ENCODE peak calls at places on chromosome 20, in five cellular contexts. U, P, D, J and E are unnamed samples.

GRCh38 chr20:56630086-56630493 is 984 bp downstream of the TFAP2C start:
- DNase-seq in J (peak), D (no peak), P (no peak), U (no peak), E (peak)

GRCh38 chr20:16573011-16573965 is at the start of gene KIF16B:
- DNase-seq in P (peak), U (peak), J (peak), D (peak), E (peak)

GRCh38 chr20:21708738-21709534 is 3.5 kb downstream of the PAX1 start:
- DNase-seq in P (no peak), J (no peak), D (no peak), U (no peak), E (no peak)

GRCh38 chr20:53643031-53643832 is 49.6 kb upstream of the ZNF217 start:
- DNase-seq in U (no peak), D (no peak), P (no peak), J (peak), E (peak)

GRCh38 chr20:17612287-17612974 is 42.6 kb downstream of the DSTN start:
- DNase-seq in U (no peak), P (no peak), J (peak), D (peak), E (peak)

GRCh38 chr20:39822667-39823066 is 860.5 kb downstream of the DHX35 start:
- DNase-seq in U (no peak), J (peak), D (no peak), P (no peak), E (peak)

GRCh38 chr20:20489623-20490341 is 121.9 kb downstream of the INSM1 start:
- DNase-seq in D (no peak), P (no peak), U (no peak), J (no peak), E (no peak)

GRCh38 chr20:50294164-50295088 is 103.8 kb downstream of the CEBPB start:
- DNase-seq in J (no peak), U (no peak), P (no peak), D (no peak), E (no peak)

GRCh38 chr20:9035129-9035528 is 33.8 kb upstream of the PLCB4 start:
- DNase-seq in J (peak), D (peak), P (no peak), U (no peak), E (peak)

GRCh38 chr20:17456226-17456625 is 75.0 kb downstream of the BFSP1 start:
- DNase-seq in J (no peak), D (no peak), U (no peak), P (no peak), E (no peak)

GRCh38 chr20:58850693-58851174 is at the start of gene GNAS-AS1:
- DNase-seq in J (peak), P (peak), D (no peak), U (no peak), E (peak)

GRCh38 chr20:57481281-57481711 is 43.6 kb downstream of the CTCFL start:
- DNase-seq in P (no peak), J (no peak), U (no peak), D (peak), E (no peak)

GRCh38 chr20:19435820-19436219 is 223.4 kb downstream of the SLC24A3 start:
- DNase-seq in J (no peak), P (no peak), U (no peak), D (no peak), E (peak)

GRCh38 chr20:18443841-18444240 is 23.0 kb downstream of the DZANK1 start:
- DNase-seq in J (no peak), D (no peak), P (no peak), U (no peak), E (peak)

GRCh38 chr20:58888521-58889333 is 36.2 kb downstream of the GNAS start:
- DNase-seq in P (no peak), J (peak), D (peak), U (peak), E (peak)

GRCh38 chr20:13613917-13614316 is 24.8 kb downstream of the TASP1 start:
- DNase-seq in D (no peak), J (no peak), U (no peak), P (no peak), E (no peak)

GRCh38 chr20:64133951-64134407 is 26.6 kb upstream of the NPBWR2 start:
- DNase-seq in J (no peak), U (no peak), D (no peak), P (peak), E (no peak)

GRCh38 chr20:34771680-34772081 is 53.8 kb downstream of the NCOA6 start:
- DNase-seq in J (peak), U (no peak), D (no peak), P (no peak), E (no peak)

GRCh38 chr20:20184149-20184548 is 131.8 kb downstream of the CFAP61 start:
- DNase-seq in J (no peak), P (no peak), D (no peak), U (no peak), E (no peak)

GRCh38 chr20:31425797-31426196 is 14.6 kb upstream of the DEFB123 start:
- DNase-seq in J (no peak), U (no peak), D (no peak), P (no peak), E (no peak)

GRCh38 chr20:1826046-1826445 is 69.2 kb upstream of the SIRPA start:
- DNase-seq in U (no peak), J (peak), D (no peak), P (no peak), E (no peak)

GRCh38 chr20:13817342-13817741 is 32.5 kb downstream of the NDUFAF5 start:
- DNase-seq in P (no peak), J (no peak), D (no peak), U (no peak), E (peak)

GRCh38 chr20:51372176-51372803 is 170.2 kb downstream of the NFATC2 start:
- DNase-seq in U (no peak), J (peak), D (no peak), P (peak), E (peak)

GRCh38 chr20:17281478-17281877 is 54.6 kb downstream of the PCSK2 start:
- DNase-seq in P (no peak), D (no peak), J (peak), U (no peak), E (peak)

GRCh38 chr20:32436142-32436861 is 78.2 kb downstream of the ASXL1 start:
- DNase-seq in J (no peak), U (no peak), P (no peak), D (no peak), E (no peak)

GRCh38 chr20:45318386-45318939 is 10.4 kb upstream of the MATN4 start:
- DNase-seq in U (no peak), P (no peak), J (no peak), D (no peak), E (no peak)

DNA sequence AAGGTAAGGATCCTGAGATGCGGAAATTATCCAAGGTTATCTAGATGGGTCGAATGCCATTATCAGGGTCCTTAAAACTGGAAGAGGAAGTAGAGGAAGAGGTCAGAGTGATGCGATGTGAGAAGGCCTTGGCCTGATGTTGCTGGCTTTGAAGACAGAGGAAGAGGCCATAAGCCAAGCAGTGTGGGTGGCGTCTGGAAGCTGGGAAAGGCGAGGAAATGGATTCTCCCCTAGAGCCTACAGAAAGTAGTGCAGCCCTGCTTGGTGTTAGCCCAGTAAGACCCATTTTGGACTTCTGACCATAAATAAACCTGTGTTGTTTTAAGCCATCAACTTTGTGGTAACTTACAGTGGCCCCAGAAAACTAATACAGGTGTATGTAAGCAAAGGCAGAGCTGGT is 2.0 kb downstream of the SRXN1 start:
- DNase-seq in J (no peak), P (no peak), U (no peak), D (no peak), E (no peak)
- TF ChIP-seq CTCF in J (no peak), P (no peak), U (peak), D (no peak), E (no peak)

GRCh38 chr20:37573626-37574198 is 46.0 kb upstream of the BLCAP start:
- DNase-seq in U (no peak), P (no peak), J (no peak), D (peak), E (no peak)

GRCh38 chr20:37574199-37574890 is 46.7 kb upstream of the BLCAP start:
- DNase-seq in P (no peak), J (no peak), D (peak), U (no peak), E (no peak)

GRCh38 chr20:37577972-37578371 is 50.3 kb upstream of the BLCAP start:
- DNase-seq in U (no peak), D (no peak), J (no peak), P (no peak), E (no peak)

GRCh38 chr20:37576911-37577310 is 49.2 kb upstream of the BLCAP start:
- DNase-seq in J (no peak), D (peak), P (no peak), U (no peak), E (no peak)

GRCh38 chr20:37575884-37576283 is 48.2 kb upstream of the BLCAP start:
- DNase-seq in P (no peak), D (peak), U (no peak), J (no peak), E (no peak)
- TF ChIP-seq CTCF in P (no peak), D (no peak), U (no peak), J (no peak), E (no peak)

GRCh38 chr20:43462369-43463132 is 4.9 kb downstream of the SRSF6 start:
- DNase-seq in U (no peak), P (no peak), J (no peak), D (no peak), E (no peak)
- TF ChIP-seq CTCF in U (no peak), P (no peak), J (no peak), D (no peak), E (no peak)

GRCh38 chr20:47785900-47786762 is 850 bp upstream of the SULF2 start:
- DNase-seq in D (peak), P (peak), U (no peak), J (peak), E (peak)
- TF ChIP-seq CTCF in D (peak), P (peak), U (peak), J (peak), E (peak)

DNA sequence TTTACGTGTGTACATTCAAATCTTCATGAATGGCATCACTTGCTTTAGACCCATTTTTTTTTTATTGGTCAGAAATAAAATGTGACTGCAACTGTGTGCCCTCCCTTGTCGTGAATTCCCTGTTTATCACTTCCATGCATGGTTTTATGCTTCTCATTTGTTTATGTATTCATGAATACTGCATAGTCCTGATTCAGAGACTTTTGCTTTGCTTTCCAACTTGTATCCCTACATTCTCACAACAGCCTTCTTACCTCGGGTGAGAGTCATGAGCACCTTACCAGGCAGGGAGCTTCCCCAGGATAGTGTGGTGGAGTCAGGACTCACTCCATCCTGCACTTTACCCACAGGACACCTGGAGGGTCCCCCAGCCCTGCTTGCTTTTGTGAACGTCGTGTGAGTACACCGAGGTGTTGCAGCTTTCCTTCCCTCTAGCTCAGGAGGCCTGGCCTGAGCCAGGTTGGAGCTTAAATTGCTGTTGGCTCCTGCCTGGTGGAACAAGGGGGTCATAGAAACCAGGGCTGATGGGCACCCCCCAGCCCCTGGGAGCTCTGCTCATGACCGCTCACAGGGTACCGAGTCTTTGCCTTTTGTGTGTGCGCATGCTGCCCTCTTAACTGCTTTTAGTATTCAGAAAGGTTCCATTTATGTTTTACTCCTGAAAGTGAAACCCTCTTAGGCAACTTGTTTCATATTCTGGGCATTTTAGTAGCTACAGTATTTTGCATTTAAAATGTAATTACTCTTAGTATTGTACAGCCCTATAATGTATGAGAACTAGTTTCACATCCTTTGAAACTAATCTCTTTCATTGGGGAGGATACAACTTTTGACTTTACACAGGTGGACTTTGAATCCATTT is 66.0 kb downstream of the CDS2 start:
- DNase-seq in P (no peak), D (no peak), J (no peak), U (no peak), E (no peak)
- TF ChIP-seq CTCF in P (no peak), D (no peak), J (no peak), U (no peak), E (no peak)

DNA sequence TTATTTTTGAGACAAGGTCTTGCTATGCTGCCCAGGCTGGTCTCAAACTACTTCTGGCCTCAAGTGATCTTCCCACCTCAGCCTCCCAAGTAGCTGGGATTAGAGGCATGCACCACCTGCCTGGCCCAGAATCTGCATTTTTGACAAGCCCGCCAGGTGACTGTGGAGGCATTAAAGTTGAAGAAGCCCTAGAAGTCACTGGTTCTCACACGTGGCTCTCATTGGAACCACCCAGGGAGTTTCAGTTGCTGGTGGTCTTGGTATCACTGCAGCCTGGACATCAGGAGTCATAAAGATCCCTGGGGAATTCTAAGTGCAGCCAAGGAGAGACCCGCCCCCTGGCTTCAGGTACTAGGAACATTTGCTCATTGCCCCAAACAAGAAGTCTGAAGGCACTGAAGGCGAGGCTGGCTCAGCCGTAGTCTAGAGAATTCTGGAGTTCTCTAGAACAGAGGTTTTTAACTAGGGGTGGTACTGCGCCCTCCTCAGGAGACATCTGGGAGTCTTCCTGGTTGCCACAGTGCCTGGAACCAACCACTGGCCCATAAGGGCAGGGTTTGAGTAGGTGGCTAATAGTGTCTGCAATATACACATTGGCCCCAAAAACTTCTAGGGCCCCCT is 182.8 kb downstream of the ZMYND8 start:
- DNase-seq in D (no peak), P (no peak), J (no peak), U (no peak), E (no peak)
- TF ChIP-seq CTCF in D (no peak), P (no peak), J (no peak), U (no peak), E (no peak)

GRCh38 chr20:23343590-23343989 is 7.0 kb upstream of the NXT1 start:
- DNase-seq in D (no peak), P (no peak), U (no peak), J (no peak), E (no peak)

GRCh38 chr20:23341073-23341472 is 9.5 kb upstream of the NXT1 start:
- DNase-seq in P (no peak), U (no peak), J (no peak), D (no peak), E (no peak)

GRCh38 chr20:23340524-23340923 is 10.1 kb upstream of the NXT1 start:
- DNase-seq in J (peak), U (no peak), P (no peak), D (no peak), E (peak)

GRCh38 chr20:23347791-23348190 is 2.8 kb upstream of the NXT1 start:
- DNase-seq in J (no peak), U (no peak), D (no peak), P (no peak), E (no peak)

GRCh38 chr20:23344336-23344735 is 6.3 kb upstream of the NXT1 start:
- DNase-seq in U (no peak), J (no peak), P (no peak), D (no peak), E (no peak)
- TF ChIP-seq CTCF in U (no peak), J (no peak), P (no peak), D (no peak), E (no peak)

GRCh38 chr20:61448396-61448795 is 196.3 kb downstream of the CDH4 start:
- DNase-seq in J (no peak), D (no peak), P (no peak), U (no peak), E (no peak)
- TF ChIP-seq CTCF in J (no peak), D (no peak), P (no peak), U (no peak), E (no peak)